ENCODE peak calls at places on chromosomes 2 and 18, in nine cellular contexts. L is colonic mucosa, Y is adrenal gland, W is hepatocyte, E is endothelial cell of umbilical vein, T is endodermal cell, F is psoas muscle, S is left lung, X is mucosa of descending colon. V is an unnamed sample.

GRCh38 chr2:120896126-120896525 is 160.5 kb downstream of the GLI2 start:
- DNase-seq in E (no peak), L (no peak), T (no peak), W (no peak), X (no peak), S (peak; percentile 37), F (no peak), Y (no peak), V (no peak)

GRCh38 chr2:166563894-166564293 is 69.8 kb upstream of the SCN7A start:
- DNase-seq in S (no peak), Y (no peak), W (no peak), F (no peak), E (no peak), X (no peak), L (no peak), T (no peak), V (no peak)

GRCh38 chr2:202096736-202097135 is 23.7 kb downstream of the KIAA2012 start:
- DNase-seq in L (no peak), X (no peak), T (peak; percentile 76), E (peak; percentile 18), W (peak; percentile 34), S (no peak), F (no peak), Y (no peak), V (no peak)

GRCh38 chr18:5456577-5457466 is 87.0 kb downstream of the EPB41L3 start:
- DNase-seq in Y (peak; percentile 67), W (peak; percentile 32), T (peak; percentile 81), E (peak; percentile 79), F (no peak), L (no peak), X (no peak), S (peak; percentile 63), V (no peak)

GRCh38 chr2:42336361-42336965 is 24.6 kb downstream of the COX7A2L start:
- DNase-seq in E (no peak), L (no peak), W (no peak), S (no peak), Y (peak; percentile 69), X (no peak), T (no peak), F (no peak), V (no peak)

GRCh38 chr2:199704358-199705238 is 146.4 kb downstream of the FTCDNL1 start:
- DNase-seq in W (peak; percentile 44), E (peak; percentile 4), X (peak; percentile 76), F (no peak), S (no peak), Y (peak; percentile 67), L (peak; percentile 73), T (peak; percentile 79), V (no peak)

GRCh38 chr2:238929242-238930081 is 81.6 kb downstream of the TWIST2 start:
- DNase-seq in X (no peak), Y (peak; percentile 66), F (peak; percentile 52), L (peak; percentile 32), W (no peak), T (peak; percentile 42), E (peak; percentile 93), S (no peak), V (no peak)

GRCh38 chr2:152573168-152573567 is 144.1 kb downstream of the PRPF40A start:
- DNase-seq in E (no peak), X (peak; percentile 17), Y (peak; percentile 75), T (no peak), W (no peak), F (no peak), L (no peak), S (no peak), V (no peak)

GRCh38 chr2:158457092-158457825 is 507 bp downstream of the PKP4 start:
- DNase-seq in E (no peak), T (peak; percentile 86), W (peak; percentile 82), X (peak; percentile 66), L (peak; percentile 72), F (peak; percentile 60), Y (peak; percentile 78), S (peak; percentile 91), V (no peak)

GRCh38 chr2:215431778-215432758 is 3.8 kb downstream of the FN1 start:
- DNase-seq in F (no peak), W (no peak), S (no peak), E (peak; percentile 46), L (no peak), T (no peak), Y (no peak), X (no peak), V (no peak)

GRCh38 chr2:115168457-115168856 is 726.0 kb downstream of the DPP10 start:
- DNase-seq in T (no peak), E (no peak), X (no peak), L (no peak), Y (no peak), F (no peak), S (no peak), W (no peak), V (no peak)

GRCh38 chr2:44168684-44169154 is at the start of gene PPM1B:
- DNase-seq in T (no peak), X (no peak), S (peak; percentile 99), Y (no peak), L (peak; percentile 100), W (peak; percentile 100), E (no peak), F (peak; percentile 99), V (no peak)

GRCh38 chr2:237199082-237199481 is 113.4 kb downstream of the COPS8 start:
- DNase-seq in S (no peak), T (no peak), E (no peak), X (no peak), L (no peak), F (no peak), Y (no peak), W (no peak), V (no peak)

GRCh38 chr2:11753886-11754704 is 7.7 kb downstream of the LPIN1 start:
- DNase-seq in W (no peak), T (peak; percentile 56), S (peak; percentile 37), Y (peak; percentile 73), X (peak; percentile 60), F (peak; percentile 47), E (peak; percentile 86), L (peak; percentile 58), V (no peak)

GRCh38 chr2:231716641-231717280 is 8.4 kb downstream of the PTMA start:
- DNase-seq in E (no peak), T (no peak), W (no peak), F (no peak), S (no peak), L (no peak), Y (no peak), X (no peak), V (no peak)

GRCh38 chr2:128593518-128594272 is 275.0 kb upstream of the HS6ST1 start:
- DNase-seq in Y (peak; percentile 30), S (no peak), T (no peak), L (no peak), W (peak; percentile 53), X (no peak), E (no peak), F (no peak), V (no peak)

GRCh38 chr2:173151671-173152398 is 76.2 kb downstream of the MAP3K20 start:
- DNase-seq in L (no peak), E (peak; percentile 66), W (no peak), X (no peak), Y (no peak), T (no peak), S (no peak), F (no peak), V (no peak)

GRCh38 chr2:134375935-134376334 is 122.1 kb downstream of the MGAT5 start:
- DNase-seq in T (peak; percentile 58), S (no peak), F (no peak), X (peak; percentile 52), L (peak; percentile 43), E (peak; percentile 64), W (peak; percentile 53), Y (peak; percentile 79), V (no peak)

GRCh38 chr2:162233197-162233596 is 10.0 kb downstream of the FAP start:
- DNase-seq in E (no peak), Y (no peak), S (no peak), W (no peak), F (no peak), X (no peak), T (no peak), L (no peak), V (no peak)

GRCh38 chr18:58937204-58937603 is 72.5 kb downstream of the ZNF532 start:
- DNase-seq in S (no peak), T (no peak), Y (no peak), X (no peak), E (peak; percentile 87), W (no peak), F (no peak), L (no peak), V (no peak)

GRCh38 chr2:205689837-205690236 is 7.5 kb downstream of the NRP2 start:
- DNase-seq in W (no peak), X (no peak), F (no peak), L (no peak), E (no peak), Y (no peak), T (no peak), S (no peak), V (no peak)

GRCh38 chr2:101803128-101803527 is 105.6 kb downstream of the MAP4K4 start:
- DNase-seq in W (no peak), S (no peak), Y (no peak), E (no peak), F (no peak), T (no peak), L (no peak), X (no peak), V (no peak)

GRCh38 chr2:217520361-217521010 is 482.3 kb downstream of the TNS1 start:
- DNase-seq in T (no peak), L (no peak), S (no peak), W (no peak), X (no peak), F (no peak), Y (no peak), E (no peak), V (no peak)

GRCh38 chr2:190441564-190441963 is 33.4 kb downstream of the MFSD6 start:
- DNase-seq in X (no peak), L (no peak), S (no peak), F (no peak), T (peak; percentile 55), E (no peak), W (no peak), Y (no peak), V (no peak)
- H3K4me1 ChIP-seq in X (peaks cover 11% of the 10 kb centered on the region), L (no peaks in the 10 kb centered on the region), S (peaks cover 6% of the 10 kb centered on the region), F (no peaks in the 10 kb centered on the region), T (no peaks in the 10 kb centered on the region), E (no peaks in the 10 kb centered on the region), W (no peaks in the 10 kb centered on the region), Y (peaks cover 40% of the 10 kb centered on the region), V (peaks cover 4% of the 10 kb centered on the region)

GRCh38 chr2:59232394-59233165 is 991.5 kb upstream of the FANCL start:
- DNase-seq in F (no peak), T (no peak), L (no peak), X (no peak), Y (no peak), E (no peak), S (no peak), W (no peak), V (no peak)
- TF ChIP-seq CTCF in F (no peak), T (no peak), L (no peak), X (no peak), Y (no peak), E (no peak), S (no peak), W (no peak), V (no peak)

GRCh38 chr2:95215018-95215612 is 7.8 kb downstream of the ZNF892 start:
- DNase-seq in W (no peak), S (no peak), Y (no peak), L (no peak), X (no peak), E (no peak), T (no peak), F (no peak), V (no peak)
- H3K9me3 ChIP-seq in W (peaks cover 56% of the 10 kb centered on the region), S (peaks cover 100% of the 10 kb centered on the region), Y (no peaks in the 10 kb centered on the region), L (peaks cover 9% of the 10 kb centered on the region), X (peaks cover 100% of the 10 kb centered on the region), E (peaks cover 16% of the 10 kb centered on the region), T (peaks cover 99% of the 10 kb centered on the region), F (peaks cover 88% of the 10 kb centered on the region), V (peaks cover 87% of the 10 kb centered on the region)

GRCh38 chr2:47033102-47033880 is 117.7 kb upstream of the MCFD2 start:
- DNase-seq in E (peak; percentile 33), L (no peak), T (peak; percentile 61), F (no peak), Y (no peak), S (peak; percentile 79), X (no peak), W (no peak), V (no peak)
- H3K4me1 ChIP-seq in E (peaks cover 43% of the 10 kb centered on the region), L (peaks cover 11% of the 10 kb centered on the region), T (peaks cover 48% of the 10 kb centered on the region), F (peaks cover 79% of the 10 kb centered on the region), Y (peaks cover 51% of the 10 kb centered on the region), S (peaks cover 56% of the 10 kb centered on the region), X (peaks cover 17% of the 10 kb centered on the region), W (peaks cover 39% of the 10 kb centered on the region), V (peaks cover 62% of the 10 kb centered on the region)